ENCODE peak calls at places on chromosomes 5 and 9, in ten cellular contexts. N, G, M, I, D, Q, P, X, O and H are unnamed samples.

GRCh38 chr9:133897675-133898074 is 94.4 kb downstream of the VAV2 start:
- DNase-seq in N (no peak), Q (no peak), P (no peak), O (no peak), I (no peak), X (no peak), M (no peak), G (no peak), D (no peak), H (no peak)

GRCh38 chr9:112361602-112362001 is 18.3 kb upstream of the HSDL2 start:
- DNase-seq in D (peak), O (no peak), G (peak), N (peak), P (peak), M (peak), I (no peak), Q (no peak), X (no peak), H (peak)

GRCh38 chr9:95434116-95435073 is 82.4 kb downstream of the PTCH1 start:
- DNase-seq in X (no peak), O (no peak), G (no peak), P (peak), M (no peak), N (no peak), D (no peak), I (no peak), Q (no peak), H (peak)

GRCh38 chr5:176560364-176560763 is 11.2 kb downstream of the CDHR2 start:
- DNase-seq in I (no peak), O (no peak), P (no peak), Q (no peak), M (no peak), D (no peak), N (peak), G (peak), X (no peak), H (no peak)

GRCh38 chr5:104061707-104062106 is 499.1 kb upstream of the NUDT12 start:
- DNase-seq in Q (no peak), X (no peak), I (no peak), P (no peak), N (no peak), O (no peak), G (no peak), D (no peak), M (no peak), H (no peak)

GRCh38 chr9:133738806-133739150 is 626 bp upstream of the SARDH start:
- DNase-seq in G (no peak), D (no peak), X (no peak), I (no peak), P (no peak), M (no peak), O (no peak), N (no peak), Q (no peak), H (no peak)

GRCh38 chr9:89274838-89275237 is 36.2 kb upstream of the CKS2 start:
- DNase-seq in G (no peak), I (no peak), P (no peak), M (no peak), N (no peak), X (no peak), Q (no peak), O (peak), D (no peak), H (peak)

GRCh38 chr9:21031091-21031817 is at the start of gene HACD4:
- DNase-seq in X (peak), G (peak), N (peak), Q (peak), M (peak), P (no peak), D (peak), O (no peak), I (no peak), H (peak)

GRCh38 chr5:126384985-126385384 is 38.2 kb upstream of the GRAMD2B start:
- DNase-seq in I (no peak), Q (no peak), O (peak), G (no peak), X (no peak), D (no peak), N (no peak), M (no peak), P (no peak), H (no peak)

GRCh38 chr9:4225291-4226119 is 74.4 kb downstream of the GLIS3 start:
- DNase-seq in N (peak), Q (no peak), X (no peak), O (no peak), I (no peak), M (no peak), G (no peak), D (no peak), P (peak), H (no peak)

GRCh38 chr5:38060354-38060753 is 198.0 kb upstream of the EGFLAM start:
- DNase-seq in I (no peak), O (peak), D (no peak), P (no peak), G (no peak), X (no peak), M (no peak), Q (no peak), N (no peak), H (no peak)

GRCh38 chr5:157328277-157328912 is 62.5 kb downstream of the CYFIP2 start:
- DNase-seq in N (peak), I (peak), M (peak), G (peak), D (peak), O (peak), P (peak), Q (peak), X (peak), H (peak)